ENCODE peak calls at places on chromosome 16, in ten cellular contexts. One of them, this sample, is unnamed. For H3K27me3, the result is how much of the 10 kb centered on the place peaks cover.

GRCh38 chr16:71453051-71453450 is 9.0 kb downstream of the ZNF23 start:
- DNase-seq in dorsolateral prefrontal cortex: no peak
- DNase-seq in iPS DF 6.9: no peak
- DNase-seq in neural progenitor cell: no peak
- DNase-seq in aorta: no peak
- DNase-seq in heart right ventricle: no peak
- DNase-seq in mesendoderm: no peak
- DNase-seq in thoracic aorta: no peak
- DNase-seq in right lobe of liver: no peak
- DNase-seq in CD8-positive, alpha-beta memory T cell: no peak
- DNase-seq in this sample: no peak

GRCh38 chr16:85227924-85228462 is 115.7 kb upstream of the CIBAR2 start:
- DNase-seq in dorsolateral prefrontal cortex: no peak
- DNase-seq in iPS DF 6.9: no peak
- DNase-seq in neural progenitor cell: peak
- DNase-seq in aorta: peak
- DNase-seq in heart right ventricle: no peak
- DNase-seq in mesendoderm: peak
- DNase-seq in thoracic aorta: no peak
- DNase-seq in right lobe of liver: no peak
- DNase-seq in CD8-positive, alpha-beta memory T cell: no peak
- DNase-seq in this sample: no peak

GRCh38 chr16:51404386-51404785 is 253.3 kb upstream of the SALL1 start:
- DNase-seq in dorsolateral prefrontal cortex: no peak
- DNase-seq in iPS DF 6.9: no peak
- DNase-seq in neural progenitor cell: no peak
- DNase-seq in aorta: no peak
- DNase-seq in heart right ventricle: no peak
- DNase-seq in mesendoderm: no peak
- DNase-seq in thoracic aorta: no peak
- DNase-seq in right lobe of liver: no peak
- DNase-seq in CD8-positive, alpha-beta memory T cell: no peak
- DNase-seq in this sample: no peak

GRCh38 chr16:70160821-70161220 is 12.8 kb upstream of the CLEC18C start:
- DNase-seq in dorsolateral prefrontal cortex: no peak
- DNase-seq in iPS DF 6.9: no peak
- DNase-seq in neural progenitor cell: no peak
- DNase-seq in aorta: peak
- DNase-seq in heart right ventricle: peak
- DNase-seq in mesendoderm: no peak
- DNase-seq in thoracic aorta: no peak
- DNase-seq in right lobe of liver: no peak
- DNase-seq in CD8-positive, alpha-beta memory T cell: no peak
- DNase-seq in this sample: peak

GRCh38 chr16:49639739-49640388 is 216.0 kb downstream of the ZNF423 start:
- DNase-seq in dorsolateral prefrontal cortex: no peak
- DNase-seq in iPS DF 6.9: no peak
- DNase-seq in neural progenitor cell: peak
- DNase-seq in aorta: peak
- DNase-seq in heart right ventricle: peak
- DNase-seq in mesendoderm: peak
- DNase-seq in thoracic aorta: no peak
- DNase-seq in right lobe of liver: no peak
- DNase-seq in CD8-positive, alpha-beta memory T cell: no peak
- DNase-seq in this sample: peak

GRCh38 chr16:66442502-66443268 is 15.6 kb downstream of the BEAN1 start:
- DNase-seq in dorsolateral prefrontal cortex: no peak
- DNase-seq in iPS DF 6.9: no peak
- DNase-seq in neural progenitor cell: no peak
- DNase-seq in aorta: no peak
- DNase-seq in heart right ventricle: no peak
- DNase-seq in mesendoderm: no peak
- DNase-seq in thoracic aorta: no peak
- DNase-seq in right lobe of liver: no peak
- DNase-seq in CD8-positive, alpha-beta memory T cell: no peak
- DNase-seq in this sample: no peak

GRCh38 chr16:71205482-71206131 is 24.9 kb downstream of the HYDIN start:
- DNase-seq in dorsolateral prefrontal cortex: peak
- DNase-seq in iPS DF 6.9: no peak
- DNase-seq in neural progenitor cell: no peak
- DNase-seq in aorta: no peak
- DNase-seq in heart right ventricle: peak
- DNase-seq in mesendoderm: no peak
- DNase-seq in thoracic aorta: no peak
- DNase-seq in right lobe of liver: peak
- DNase-seq in CD8-positive, alpha-beta memory T cell: no peak
- DNase-seq in this sample: no peak

GRCh38 chr16:21524068-21524751 is 75.2 kb upstream of the METTL9 start:
- DNase-seq in dorsolateral prefrontal cortex: no peak
- DNase-seq in iPS DF 6.9: no peak
- DNase-seq in neural progenitor cell: peak
- DNase-seq in aorta: no peak
- DNase-seq in heart right ventricle: no peak
- DNase-seq in mesendoderm: peak
- DNase-seq in thoracic aorta: no peak
- DNase-seq in right lobe of liver: no peak
- DNase-seq in CD8-positive, alpha-beta memory T cell: no peak
- DNase-seq in this sample: no peak

GRCh38 chr16:10584956-10585561 is 4.7 kb upstream of the EMP2 start:
- DNase-seq in dorsolateral prefrontal cortex: no peak
- DNase-seq in iPS DF 6.9: no peak
- DNase-seq in neural progenitor cell: no peak
- DNase-seq in aorta: no peak
- DNase-seq in heart right ventricle: no peak
- DNase-seq in mesendoderm: no peak
- DNase-seq in thoracic aorta: no peak
- DNase-seq in right lobe of liver: no peak
- DNase-seq in CD8-positive, alpha-beta memory T cell: no peak
- DNase-seq in this sample: no peak

GRCh38 chr16:67357561-67357960 is 30.9 kb downstream of the LRRC36 start:
- DNase-seq in dorsolateral prefrontal cortex: no peak
- DNase-seq in iPS DF 6.9: no peak
- DNase-seq in neural progenitor cell: no peak
- DNase-seq in aorta: no peak
- DNase-seq in heart right ventricle: no peak
- DNase-seq in mesendoderm: no peak
- DNase-seq in thoracic aorta: no peak
- DNase-seq in right lobe of liver: no peak
- DNase-seq in CD8-positive, alpha-beta memory T cell: no peak
- DNase-seq in this sample: no peak

GRCh38 chr16:85005278-85006069 is 5.9 kb downstream of the ZDHHC7 start:
- DNase-seq in dorsolateral prefrontal cortex: no peak
- DNase-seq in iPS DF 6.9: no peak
- DNase-seq in neural progenitor cell: no peak
- DNase-seq in aorta: no peak
- DNase-seq in heart right ventricle: no peak
- DNase-seq in mesendoderm: peak
- DNase-seq in thoracic aorta: no peak
- DNase-seq in right lobe of liver: no peak
- DNase-seq in CD8-positive, alpha-beta memory T cell: no peak
- DNase-seq in this sample: no peak

GRCh38 chr16:55357241-55357640 is 33.2 kb downstream of the IRX6 start:
- DNase-seq in dorsolateral prefrontal cortex: no peak
- DNase-seq in iPS DF 6.9: no peak
- DNase-seq in neural progenitor cell: no peak
- DNase-seq in aorta: no peak
- DNase-seq in heart right ventricle: no peak
- DNase-seq in mesendoderm: no peak
- DNase-seq in thoracic aorta: no peak
- DNase-seq in right lobe of liver: no peak
- DNase-seq in CD8-positive, alpha-beta memory T cell: no peak
- DNase-seq in this sample: no peak

GRCh38 chr16:73231379-73231778 is 183.5 kb upstream of the ZFHX3 start:
- DNase-seq in dorsolateral prefrontal cortex: no peak
- DNase-seq in iPS DF 6.9: no peak
- DNase-seq in neural progenitor cell: no peak
- DNase-seq in aorta: no peak
- DNase-seq in heart right ventricle: no peak
- DNase-seq in mesendoderm: peak
- DNase-seq in thoracic aorta: no peak
- DNase-seq in right lobe of liver: no peak
- DNase-seq in CD8-positive, alpha-beta memory T cell: no peak
- DNase-seq in this sample: no peak

GRCh38 chr16:54938351-54939346 is 8.0 kb downstream of the IRX5 start:
- DNase-seq in dorsolateral prefrontal cortex: no peak
- DNase-seq in iPS DF 6.9: no peak
- DNase-seq in neural progenitor cell: peak
- DNase-seq in aorta: no peak
- DNase-seq in heart right ventricle: no peak
- DNase-seq in mesendoderm: peak
- DNase-seq in thoracic aorta: no peak
- DNase-seq in right lobe of liver: no peak
- DNase-seq in CD8-positive, alpha-beta memory T cell: no peak
- DNase-seq in this sample: no peak

GRCh38 chr16:55184052-55184451 is 140.0 kb upstream of the IRX6 start:
- DNase-seq in dorsolateral prefrontal cortex: no peak
- DNase-seq in iPS DF 6.9: no peak
- DNase-seq in neural progenitor cell: peak
- DNase-seq in aorta: no peak
- DNase-seq in heart right ventricle: no peak
- DNase-seq in mesendoderm: peak
- DNase-seq in thoracic aorta: no peak
- DNase-seq in right lobe of liver: no peak
- DNase-seq in CD8-positive, alpha-beta memory T cell: no peak
- DNase-seq in this sample: no peak

GRCh38 chr16:1344499-1344898 is 7.2 kb downstream of the TSR3 start:
- DNase-seq in dorsolateral prefrontal cortex: no peak
- DNase-seq in iPS DF 6.9: no peak
- DNase-seq in neural progenitor cell: no peak
- DNase-seq in aorta: no peak
- DNase-seq in heart right ventricle: no peak
- DNase-seq in mesendoderm: no peak
- DNase-seq in thoracic aorta: no peak
- DNase-seq in right lobe of liver: no peak
- DNase-seq in CD8-positive, alpha-beta memory T cell: no peak
- DNase-seq in this sample: no peak
- H3K27me3 ChIP-seq in dorsolateral prefrontal cortex: under half
- H3K27me3 ChIP-seq in iPS DF 6.9: under half
- H3K27me3 ChIP-seq in neural progenitor cell: half or more
- H3K27me3 ChIP-seq in aorta: under half
- H3K27me3 ChIP-seq in heart right ventricle: under half
- H3K27me3 ChIP-seq in mesendoderm: under half
- H3K27me3 ChIP-seq in thoracic aorta: under half
- H3K27me3 ChIP-seq in right lobe of liver: under half
- H3K27me3 ChIP-seq in CD8-positive, alpha-beta memory T cell: under half
- H3K27me3 ChIP-seq in this sample: under half

DNA sequence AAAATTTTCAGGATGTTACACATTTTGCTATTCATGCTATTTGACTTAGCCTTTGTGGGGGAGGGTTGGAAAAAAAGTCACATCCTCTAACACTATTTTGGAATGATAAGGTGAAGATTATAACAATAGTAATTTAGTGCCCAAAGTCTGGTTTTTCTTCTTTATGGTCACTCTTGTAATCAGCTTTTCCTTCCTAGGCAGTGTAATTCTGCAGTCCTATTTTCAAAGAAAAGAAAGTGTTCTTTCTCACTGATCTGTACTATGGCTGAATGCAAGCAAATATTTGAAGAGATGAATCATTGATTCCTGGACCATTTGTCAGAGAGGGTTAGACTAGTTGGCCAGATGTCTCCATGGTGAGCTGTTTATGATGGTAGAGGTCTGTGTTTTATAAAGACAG is 8.4 kb downstream of the RSPRY1 start:
- DNase-seq in dorsolateral prefrontal cortex: no peak
- DNase-seq in iPS DF 6.9: no peak
- DNase-seq in neural progenitor cell: no peak
- DNase-seq in aorta: no peak
- DNase-seq in heart right ventricle: no peak
- DNase-seq in mesendoderm: peak
- DNase-seq in thoracic aorta: no peak
- DNase-seq in right lobe of liver: no peak
- DNase-seq in CD8-positive, alpha-beta memory T cell: no peak
- DNase-seq in this sample: no peak
- H3K4me3 ChIP-seq in dorsolateral prefrontal cortex: no peak
- H3K4me3 ChIP-seq in iPS DF 6.9: no peak
- H3K4me3 ChIP-seq in neural progenitor cell: no peak
- H3K4me3 ChIP-seq in aorta: no peak
- H3K4me3 ChIP-seq in heart right ventricle: no peak
- H3K4me3 ChIP-seq in mesendoderm: no peak
- H3K4me3 ChIP-seq in thoracic aorta: peak
- H3K4me3 ChIP-seq in right lobe of liver: no peak
- H3K4me3 ChIP-seq in CD8-positive, alpha-beta memory T cell: no peak
- H3K4me3 ChIP-seq in this sample: no peak

GRCh38 chr16:700684-701584 is 4.7 kb downstream of the FBXL16 start:
- DNase-seq in dorsolateral prefrontal cortex: no peak
- DNase-seq in iPS DF 6.9: no peak
- DNase-seq in neural progenitor cell: peak
- DNase-seq in aorta: no peak
- DNase-seq in heart right ventricle: no peak
- DNase-seq in mesendoderm: peak
- DNase-seq in thoracic aorta: no peak
- DNase-seq in right lobe of liver: no peak
- DNase-seq in CD8-positive, alpha-beta memory T cell: peak
- DNase-seq in this sample: no peak
- H3K27me3 ChIP-seq in dorsolateral prefrontal cortex: under half
- H3K27me3 ChIP-seq in iPS DF 6.9: under half
- H3K27me3 ChIP-seq in neural progenitor cell: half or more
- H3K27me3 ChIP-seq in aorta: under half
- H3K27me3 ChIP-seq in heart right ventricle: under half
- H3K27me3 ChIP-seq in mesendoderm: under half
- H3K27me3 ChIP-seq in thoracic aorta: under half
- H3K27me3 ChIP-seq in right lobe of liver: under half
- H3K27me3 ChIP-seq in CD8-positive, alpha-beta memory T cell: under half
- H3K27me3 ChIP-seq in this sample: under half

DNA sequence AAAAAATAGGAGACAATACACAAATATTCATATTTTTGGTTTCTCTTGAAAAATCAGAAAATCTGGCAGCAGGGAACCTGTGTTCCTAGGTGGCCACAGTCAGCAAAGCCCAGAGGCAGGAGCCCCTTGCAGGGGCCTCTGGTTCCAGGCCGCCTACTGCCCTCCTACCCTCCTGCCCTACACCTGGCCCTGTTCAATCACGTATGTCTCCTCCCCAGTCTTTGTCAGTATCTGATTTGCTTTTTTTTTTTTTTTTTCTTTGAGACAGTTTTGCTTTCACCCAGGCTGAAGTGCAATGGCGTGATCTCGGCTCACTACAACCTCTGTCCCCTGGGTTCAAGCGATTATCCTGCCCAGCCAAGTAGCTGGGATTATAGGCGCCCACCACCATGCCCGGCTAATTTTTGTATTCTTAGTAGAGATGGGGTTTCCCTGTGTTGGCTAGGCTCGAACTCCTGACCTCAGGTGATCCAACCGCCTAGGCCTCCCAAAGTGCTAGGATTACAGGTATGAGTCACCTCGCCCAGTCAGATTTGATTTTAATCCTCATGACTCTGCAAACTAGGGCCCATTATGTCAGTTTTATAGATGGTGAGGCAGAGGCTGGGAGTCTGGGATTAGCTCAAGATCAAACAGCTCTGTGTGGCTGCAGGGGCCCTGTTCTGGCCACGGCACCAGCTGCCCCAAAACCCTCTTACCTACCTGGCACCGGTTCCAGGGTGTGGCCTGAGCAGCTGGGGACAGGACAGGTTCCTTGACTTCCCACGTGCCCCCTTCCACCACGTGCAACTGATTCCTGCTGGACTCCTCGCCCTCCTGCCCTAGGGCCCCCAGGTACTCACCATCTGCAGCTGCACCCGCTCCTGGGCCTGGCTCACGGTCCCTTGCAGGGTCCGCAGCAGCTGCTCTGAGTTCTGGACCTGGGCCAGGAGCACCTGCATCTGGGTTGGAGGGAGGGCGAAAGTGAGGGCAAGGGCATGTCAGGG is 14.7 kb downstream of the RABEP2 start:
- DNase-seq in dorsolateral prefrontal cortex: no peak
- DNase-seq in iPS DF 6.9: no peak
- DNase-seq in neural progenitor cell: no peak
- DNase-seq in aorta: no peak
- DNase-seq in heart right ventricle: no peak
- DNase-seq in mesendoderm: peak
- DNase-seq in thoracic aorta: no peak
- DNase-seq in right lobe of liver: no peak
- DNase-seq in CD8-positive, alpha-beta memory T cell: no peak
- DNase-seq in this sample: no peak
- H3K4me3 ChIP-seq in dorsolateral prefrontal cortex: no peak
- H3K4me3 ChIP-seq in iPS DF 6.9: no peak
- H3K4me3 ChIP-seq in neural progenitor cell: no peak
- H3K4me3 ChIP-seq in aorta: no peak
- H3K4me3 ChIP-seq in heart right ventricle: no peak
- H3K4me3 ChIP-seq in mesendoderm: no peak
- H3K4me3 ChIP-seq in thoracic aorta: no peak
- H3K4me3 ChIP-seq in right lobe of liver: no peak
- H3K4me3 ChIP-seq in CD8-positive, alpha-beta memory T cell: no peak
- H3K4me3 ChIP-seq in this sample: no peak

This sample was measured in HAP-1.